ENCODE peak calls at places on chromosome 1, in eight cellular contexts. D is endothelial cell of umbilical vein, Y is heart left ventricle, O is A549, P is breast epithelium, G is ovary, L is transverse colon, E is K562. I is an unnamed sample.

GRCh38 chr1:39387452-39387851 is 104.0 kb upstream of the BMP8A start:
- DNase-seq in D (peak), Y (no peak), O (peak), P (no peak), G (no peak), L (no peak), E (peak), I (peak)

GRCh38 chr1:51439053-51439452 is 80.0 kb downstream of the EPS15 start:
- DNase-seq in D (no peak), Y (no peak), O (no peak), P (no peak), G (no peak), L (no peak), E (no peak), I (no peak)

GRCh38 chr1:32465541-32466002 is 700 bp downstream of the ZBTB8B start:
- DNase-seq in D (no peak), Y (no peak), O (no peak), P (no peak), G (no peak), L (no peak), E (no peak), I (no peak)

GRCh38 chr1:185241127-185241526 is 75.9 kb downstream of the IVNS1ABP start:
- DNase-seq in D (no peak), Y (no peak), O (no peak), P (no peak), G (no peak), L (no peak), E (peak), I (no peak)

GRCh38 chr1:201883786-201884185 is 4.9 kb upstream of the SHISA4 start:
- DNase-seq in D (peak), Y (peak), O (no peak), P (no peak), G (peak), L (no peak), E (peak), I (peak)

GRCh38 chr1:5991784-5992033 is 516 bp downstream of the NPHP4 start:
- DNase-seq in D (no peak), Y (no peak), O (no peak), P (no peak), G (peak), L (peak), E (no peak), I (peak)

GRCh38 chr1:198778049-198778448 is 139.2 kb downstream of the PTPRC start:
- DNase-seq in D (no peak), Y (peak), O (no peak), P (no peak), G (no peak), L (no peak), E (no peak), I (no peak)

GRCh38 chr1:151511636-151512215 is 539 bp downstream of the CGN start:
- DNase-seq in D (no peak), Y (peak), O (peak), P (peak), G (peak), L (peak), E (peak), I (peak)

GRCh38 chr1:63730211-63730610 is 43.6 kb upstream of the ROR1 start:
- DNase-seq in D (no peak), Y (no peak), O (peak), P (no peak), G (no peak), L (no peak), E (no peak), I (no peak)

GRCh38 chr1:247482747-247483146 is 24.8 kb upstream of the OR2B11 start:
- DNase-seq in D (no peak), Y (no peak), O (no peak), P (no peak), G (no peak), L (no peak), E (no peak), I (no peak)

GRCh38 chr1:15684042-15684461 is at the start of gene PLEKHM2:
- DNase-seq in D (no peak), Y (peak), O (no peak), P (no peak), G (peak), L (peak), E (peak), I (no peak)
- TF ChIP-seq POLR2A in D (peak), Y (peak), O (peak), P (no peak), G (no peak), L (no peak), E (peak), I (peak)

GRCh38 chr1:203323587-203323986 is 18.3 kb downstream of the BTG2 start:
- DNase-seq in D (no peak), Y (no peak), O (no peak), P (no peak), G (no peak), L (no peak), E (no peak), I (no peak)

GRCh38 chr1:203326830-203327683 is 21.7 kb downstream of the BTG2 start:
- DNase-seq in D (peak), Y (peak), O (peak), P (peak), G (peak), L (peak), E (peak), I (peak)

GRCh38 chr1:203325418-203326091 is 20.2 kb downstream of the BTG2 start:
- DNase-seq in D (peak), Y (peak), O (no peak), P (peak), G (no peak), L (peak), E (no peak), I (no peak)

GRCh38 chr1:203324103-203325003 is 19.0 kb downstream of the BTG2 start:
- DNase-seq in D (no peak), Y (no peak), O (no peak), P (no peak), G (no peak), L (peak), E (no peak), I (no peak)

GRCh38 chr1:203325004-203325417 is 19.7 kb downstream of the BTG2 start:
- DNase-seq in D (no peak), Y (no peak), O (no peak), P (no peak), G (no peak), L (peak), E (no peak), I (no peak)
- TF ChIP-seq POLR2A in D (no peak), Y (no peak), O (no peak), P (no peak), G (no peak), L (peak), E (no peak), I (no peak)

GRCh38 chr1:19478241-19478780 is 7.0 kb downstream of the CAPZB start:
- DNase-seq in D (no peak), Y (no peak), O (no peak), P (no peak), G (no peak), L (no peak), E (no peak), I (no peak)

GRCh38 chr1:19480282-19480681 is 5.1 kb downstream of the CAPZB start:
- DNase-seq in D (no peak), Y (no peak), O (no peak), P (no peak), G (no peak), L (no peak), E (no peak), I (no peak)

GRCh38 chr1:19479351-19480120 is 5.8 kb downstream of the CAPZB start:
- DNase-seq in D (peak), Y (no peak), O (no peak), P (no peak), G (no peak), L (no peak), E (peak), I (no peak)

GRCh38 chr1:19476440-19477190 is 8.7 kb downstream of the CAPZB start:
- DNase-seq in D (peak), Y (no peak), O (no peak), P (no peak), G (no peak), L (no peak), E (peak), I (no peak)

GRCh38 chr1:19477284-19478240 is 7.8 kb downstream of the CAPZB start:
- DNase-seq in D (peak), Y (no peak), O (no peak), P (no peak), G (no peak), L (peak), E (no peak), I (no peak)
- TF ChIP-seq POLR2A in D (no peak), Y (no peak), O (no peak), P (no peak), G (no peak), L (peak), E (no peak), I (no peak)

GRCh38 chr1:18814340-18815202 is 44.9 kb downstream of the TAS1R2 start:
- DNase-seq in D (no peak), Y (no peak), O (no peak), P (no peak), G (no peak), L (no peak), E (no peak), I (no peak)
- TF ChIP-seq POLR2A in D (no peak), Y (no peak), O (no peak), P (no peak), G (no peak), L (no peak), E (no peak), I (no peak)

GRCh38 chr1:160707171-160708109 is 4.2 kb downstream of the CD48 start:
- DNase-seq in D (no peak), Y (no peak), O (no peak), P (no peak), G (no peak), L (no peak), E (no peak), I (no peak)
- TF ChIP-seq POLR2A in D (no peak), Y (no peak), O (no peak), P (no peak), G (no peak), L (no peak), E (no peak), I (no peak)

DNA sequence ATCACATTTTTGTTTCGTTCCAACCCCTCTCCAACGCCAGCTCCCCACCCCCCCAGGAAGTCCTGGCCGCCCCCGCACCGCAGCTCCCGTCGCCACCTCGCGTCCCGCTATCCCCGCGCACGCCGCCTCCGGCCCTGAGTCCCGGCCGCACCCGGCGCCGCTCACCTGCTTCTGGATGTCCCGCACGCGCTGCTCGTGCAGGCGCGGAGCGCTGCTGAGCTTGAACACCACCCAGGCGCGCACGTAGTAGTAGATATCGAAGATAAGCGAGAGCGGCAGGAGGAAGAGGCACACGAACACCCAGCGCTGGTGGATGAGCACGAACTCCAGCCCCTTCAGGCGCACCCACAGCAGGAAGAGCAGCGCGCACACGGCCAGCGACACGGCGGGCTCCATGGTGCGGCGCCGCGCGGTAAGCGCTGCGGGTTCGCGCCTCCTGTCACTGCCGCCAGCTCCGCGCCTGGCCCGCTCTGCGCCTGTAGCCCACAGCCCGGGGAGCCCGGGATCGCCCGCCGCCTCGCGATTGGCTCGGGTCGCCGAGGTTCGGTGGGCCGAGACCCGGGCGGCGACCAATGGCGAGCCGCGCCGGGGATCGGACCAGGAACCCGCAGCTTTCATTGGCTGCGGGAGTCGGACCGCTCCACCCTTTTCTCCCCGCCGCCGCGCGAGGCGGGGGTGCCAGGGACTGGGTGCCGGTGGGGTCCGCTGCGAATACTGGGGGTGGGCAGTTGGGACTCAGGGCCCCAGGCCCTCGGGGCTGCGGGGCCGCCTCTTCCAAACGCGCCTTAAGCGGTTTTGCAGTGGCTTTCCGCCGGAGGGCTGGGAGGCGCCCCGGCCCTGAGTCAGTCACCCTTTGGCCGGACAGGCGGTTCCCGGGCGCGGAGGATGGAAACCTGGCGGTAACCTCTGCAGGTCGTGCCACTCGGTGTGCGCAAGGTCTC is at the start of gene DHCR24:
- DNase-seq in D (peak), Y (peak), O (peak), P (peak), G (peak), L (peak), E (peak), I (peak)
- TF ChIP-seq POLR2A in D (peak), Y (peak), O (peak), P (no peak), G (peak), L (peak), E (peak), I (peak)

GRCh38 chr1:42816600-42817439 is at the start of the genes ERMAP and SVBP:
- DNase-seq in D (peak), Y (peak), O (peak), P (peak), G (peak), L (peak), E (peak), I (peak)
- TF ChIP-seq POLR2A in D (peak), Y (peak), O (peak), P (no peak), G (peak), L (peak), E (peak), I (peak)

GRCh38 chr1:89633103-89633744 is at the start of gene LRRC8C:
- DNase-seq in D (no peak), Y (peak), O (peak), P (no peak), G (peak), L (peak), E (peak), I (peak)
- TF ChIP-seq POLR2A in D (peak), Y (peak), O (peak), P (no peak), G (no peak), L (no peak), E (peak), I (peak)